ENCODE peak calls at places on chromosome 6, in five cellular contexts. W is choroid plexus epithelial cell, A is heart right ventricle, J is cardiac fibroblast, C is brain microvascular endothelial cell. B is an unnamed sample.

GRCh38 chr6:39812496-39812852 is 20.3 kb downstream of the DAAM2 start:
- DNase-seq in W (no peak), A (no peak), J (no peak), C (no peak), B (no peak)

GRCh38 chr6:133817460-133818047 is 71.4 kb upstream of the TCF21 start:
- DNase-seq in A (no peak), W (no peak), J (no peak), C (no peak), B (no peak)

GRCh38 chr6:16800942-16801341 is 39.7 kb upstream of the ATXN1 start:
- DNase-seq in A (no peak), W (peak), J (peak), C (peak), B (peak)

GRCh38 chr6:22295145-22295544 is 1.7 kb downstream of the PRL start:
- DNase-seq in W (no peak), J (no peak), C (no peak), A (no peak), B (no peak)

GRCh38 chr6:13457577-13457976 is 29.8 kb downstream of the GFOD1 start:
- DNase-seq in A (no peak), C (no peak), J (peak), W (no peak), B (peak)

GRCh38 chr6:37691904-37692806 is 5.5 kb downstream of the MDGA1 start:
- DNase-seq in A (peak), W (peak), J (peak), C (peak), B (peak)

GRCh38 chr6:13427346-13427745 is 60.1 kb downstream of the GFOD1 start:
- DNase-seq in J (no peak), W (no peak), C (no peak), A (no peak), B (no peak)

GRCh38 chr6:19524787-19525186 is 312.4 kb upstream of the ID4 start:
- DNase-seq in A (no peak), J (no peak), W (no peak), C (no peak), B (no peak)

GRCh38 chr6:11335826-11336225 is 103.4 kb upstream of the NEDD9 start:
- DNase-seq in A (no peak), C (no peak), J (no peak), W (no peak), B (no peak)
- H3K4me3 ChIP-seq in A (no peak), C (no peak), J (no peak), W (no peak), B (no peak)

GRCh38 chr6:360791-361373 is 30.7 kb upstream of the IRF4 start:
- DNase-seq in W (no peak), A (no peak), C (no peak), J (no peak), B (no peak)

GRCh38 chr6:363291-363690 is 28.3 kb upstream of the IRF4 start:
- DNase-seq in W (no peak), J (no peak), A (no peak), C (no peak), B (no peak)

GRCh38 chr6:362924-363249 is 28.7 kb upstream of the IRF4 start:
- DNase-seq in C (no peak), A (no peak), J (no peak), W (no peak), B (no peak)

GRCh38 chr6:362231-362923 is 29.2 kb upstream of the IRF4 start:
- DNase-seq in J (no peak), C (no peak), A (no peak), W (no peak), B (no peak)

DNA sequence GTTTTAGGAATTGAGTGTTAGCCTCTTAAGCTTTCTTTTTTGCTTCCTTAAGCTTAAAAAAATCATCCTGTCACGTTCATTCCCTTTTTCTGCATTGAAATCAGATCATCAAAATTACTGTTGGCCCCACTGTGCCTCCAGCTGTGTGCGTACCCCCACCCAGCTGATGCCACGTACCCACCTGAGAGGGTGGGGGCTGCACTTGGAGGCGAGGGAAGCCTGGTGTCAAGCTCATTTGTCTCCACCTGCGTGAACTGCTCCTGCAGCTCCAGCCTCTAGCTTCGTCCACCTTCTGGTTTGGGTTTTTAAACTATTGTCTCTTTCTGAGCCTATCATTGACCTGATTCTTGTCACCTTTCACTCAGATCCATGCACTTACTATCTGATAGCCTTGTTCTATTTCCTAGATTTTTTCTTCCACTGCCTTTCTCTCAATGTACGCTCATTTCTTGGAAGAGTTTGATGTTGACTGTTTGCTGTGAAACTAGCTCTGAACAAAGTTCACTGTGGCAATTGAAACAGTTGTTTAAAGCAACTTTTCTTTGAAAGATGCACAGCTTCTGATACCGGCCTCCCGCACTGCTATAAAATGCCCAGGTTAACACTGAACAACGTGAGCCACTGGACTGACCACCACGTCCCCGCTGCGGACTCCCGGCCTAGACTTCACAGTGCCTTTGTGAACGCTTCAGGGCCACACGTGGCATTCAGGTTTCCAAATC is 30.0 kb upstream of the IRF4 start:
- DNase-seq in J (no peak), A (no peak), W (no peak), C (no peak), B (no peak)
- H3K4me3 ChIP-seq in J (no peak), A (no peak), W (no peak), C (no peak), B (no peak)

DNA sequence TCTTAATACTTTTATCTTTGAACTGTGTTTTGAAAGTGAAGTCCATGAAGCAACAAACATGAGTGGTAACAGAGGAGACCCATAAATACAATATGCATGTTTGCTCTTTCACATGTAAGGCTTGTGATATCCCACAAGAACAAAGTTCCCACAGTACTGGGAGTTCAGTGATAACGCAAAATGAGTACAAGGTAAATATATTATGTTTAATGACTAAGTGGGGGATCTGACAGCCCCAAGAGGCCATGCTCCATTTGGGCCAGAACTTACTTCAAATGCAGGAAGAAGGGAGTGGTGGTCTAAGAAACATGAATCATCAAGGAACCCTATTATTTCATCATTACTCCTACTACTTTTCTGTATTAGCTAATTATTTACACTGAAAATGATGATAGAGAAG is 157.2 kb downstream of the PHF3 start:
- DNase-seq in C (no peak), J (peak), A (no peak), W (no peak), B (no peak)
- H3K4me3 ChIP-seq in C (no peak), J (no peak), A (no peak), W (no peak), B (no peak)

DNA sequence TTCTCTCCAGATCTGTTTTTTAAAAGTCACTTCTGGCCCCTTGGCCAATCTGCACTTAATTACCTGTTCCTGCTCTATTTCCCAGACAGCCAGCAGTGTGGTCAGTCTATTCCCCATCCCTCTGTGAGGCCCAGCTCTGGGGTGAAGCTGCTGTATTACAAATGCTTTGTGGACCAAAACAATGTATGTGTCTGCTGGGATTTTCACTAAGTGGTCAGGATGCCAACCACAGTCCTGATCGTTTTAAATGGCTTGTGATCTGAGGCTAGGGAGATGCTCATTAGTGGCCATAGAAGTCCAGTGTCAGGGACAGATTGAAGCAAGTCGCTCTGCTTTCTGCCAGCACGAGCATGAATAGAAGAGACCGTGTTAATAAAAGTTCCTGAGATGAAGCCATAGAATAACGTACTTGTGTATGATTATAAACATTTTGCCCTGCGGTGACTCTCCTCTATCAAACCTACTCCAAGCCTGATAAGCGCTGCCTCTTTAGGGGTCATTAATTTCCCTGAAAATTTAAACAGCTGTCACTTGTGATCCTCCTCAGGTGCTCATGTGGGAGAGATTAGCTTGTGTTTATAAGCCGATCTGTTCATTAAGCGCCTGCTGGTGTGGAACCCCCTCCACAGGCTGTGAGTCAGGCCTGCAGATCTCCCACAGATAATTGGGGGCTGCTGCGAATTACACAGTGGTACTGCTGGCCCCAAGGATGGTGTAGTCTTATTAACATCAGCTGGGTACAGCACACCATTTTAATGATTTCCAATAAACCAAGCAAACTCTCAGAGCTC is 111.7 kb upstream of the CENPW start:
- DNase-seq in C (no peak), W (peak), J (no peak), A (no peak), B (no peak)
- H3K4me3 ChIP-seq in C (no peak), W (no peak), J (no peak), A (no peak), B (no peak)